ENCODE peak calls at places on chromosomes 7 and 10, in seven cellular contexts. O is sigmoid colon, L is IMR-90, J is transverse colon, R is A549, U is body of pancreas, C is HepG2. D is an unnamed sample.

GRCh38 chr7:101650579-101651081 is 21.5 kb upstream of the MYL10 start:
- DNase-seq in J (no peak), L (no peak), C (no peak), O (no peak), R (no peak), U (no peak), D (peak; percentile 50)

GRCh38 chr7:138358850-138359341 is 101.2 kb upstream of the TRIM24 start:
- DNase-seq in L (no peak), O (no peak), C (no peak), R (no peak), J (no peak), U (no peak), D (no peak)

GRCh38 chr10:107701947-107702346 is 537.4 kb upstream of the SORCS1 start:
- DNase-seq in J (no peak), R (no peak), C (no peak), L (peak; percentile 7), O (no peak), U (no peak), D (no peak)

GRCh38 chr10:64484931-64485330 is 963.7 kb downstream of the REEP3 start:
- DNase-seq in C (no peak), R (no peak), J (no peak), O (no peak), U (no peak), L (no peak), D (no peak)

GRCh38 chr7:147759327-147759943 is 831.1 kb upstream of the C7orf33 start:
- DNase-seq in U (no peak), L (no peak), C (no peak), J (no peak), R (no peak), O (no peak), D (no peak)

GRCh38 chr7:55020481-55020871 is 1.7 kb downstream of the EGFR start:
- DNase-seq in O (peak; percentile 93), U (peak; percentile 76), L (peak; percentile 60), J (peak; percentile 59), R (peak; percentile 42), C (no peak), D (no peak)

GRCh38 chr10:95693331-95693667 is 428 bp downstream of the TCTN3 start:
- DNase-seq in C (no peak), U (no peak), J (no peak), R (no peak), L (peak; percentile 2), O (no peak), D (peak; percentile 8)

GRCh38 chr7:106775552-106775936 is 89.5 kb upstream of the PIK3CG start:
- DNase-seq in J (no peak), U (no peak), L (peak; percentile 86), R (peak; percentile 47), O (no peak), C (no peak), D (no peak)

GRCh38 chr7:756231-756927 is 29.3 kb upstream of the PRKAR1B start:
- DNase-seq in C (no peak), O (peak; percentile 38), U (no peak), L (no peak), J (no peak), R (no peak), D (no peak)

GRCh38 chr7:157404845-157405481 is 68.2 kb downstream of the DNAJB6 start:
- DNase-seq in C (no peak), R (peak; percentile 71), L (peak; percentile 94), O (peak; percentile 42), U (no peak), J (no peak), D (peak; percentile 85)
- TF ChIP-seq POLR2A in C (no peak), R (no peak), L (no peak), O (no peak), U (no peak), J (no peak), D (no peak)

DNA sequence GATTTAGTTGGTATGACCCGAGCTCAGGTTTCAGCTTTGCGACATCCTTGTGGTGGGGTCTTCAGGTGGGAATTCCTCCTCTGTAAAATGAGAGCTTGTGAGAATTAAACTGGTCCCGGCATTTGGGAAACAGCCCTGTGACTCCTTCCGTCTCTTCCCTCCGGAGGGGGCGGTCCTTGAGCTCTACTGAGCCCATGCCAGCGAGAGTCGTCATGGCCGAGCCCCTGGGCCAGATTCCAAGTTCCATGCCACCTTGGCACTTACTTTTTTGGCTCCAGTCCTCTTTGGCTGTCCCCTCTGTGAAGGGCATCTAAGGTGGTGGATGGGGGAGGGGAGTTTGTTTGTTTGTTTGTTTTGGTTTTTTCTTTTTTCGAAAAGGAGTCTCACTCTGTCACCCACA is 47.6 kb downstream of the GTF2IRD1 start:
- DNase-seq in J (peak; percentile 69), C (no peak), U (peak; percentile 96), L (no peak), O (peak; percentile 87), R (no peak), D (no peak)
- TF ChIP-seq POLR2A in J (no peak), C (no peak), U (peak; percentile 29), L (no peak), O (no peak), R (no peak), D (no peak)

GRCh38 chr7:5695709-5696345 is 85.6 kb downstream of the RNF216 start:
- DNase-seq in L (peak; percentile 84), O (peak; percentile 91), R (no peak), U (peak; percentile 62), J (peak; percentile 28), C (no peak), D (no peak)

GRCh38 chr7:5694221-5694754 is 87.2 kb downstream of the RNF216 start:
- DNase-seq in J (no peak), L (peak; percentile 97), C (no peak), R (no peak), U (no peak), O (peak; percentile 88), D (peak; percentile 45)

GRCh38 chr7:5696346-5697100 is 84.9 kb downstream of the RNF216 start:
- DNase-seq in J (no peak), C (no peak), L (no peak), R (no peak), O (peak; percentile 82), U (peak; percentile 30), D (no peak)

GRCh38 chr7:5693529-5693928 is 87.9 kb downstream of the RNF216 start:
- DNase-seq in C (peak; percentile 16), L (peak; percentile 76), J (no peak), U (no peak), R (no peak), O (peak; percentile 82), D (no peak)

GRCh38 chr7:5695037-5695708 is 86.3 kb downstream of the RNF216 start:
- DNase-seq in U (no peak), R (no peak), O (peak; percentile 90), C (no peak), L (peak; percentile 89), J (peak; percentile 53), D (no peak)
- TF ChIP-seq POLR2A in U (no peak), R (no peak), O (peak; percentile 89), C (no peak), L (peak; percentile 85), J (peak; percentile 65), D (no peak)

DNA sequence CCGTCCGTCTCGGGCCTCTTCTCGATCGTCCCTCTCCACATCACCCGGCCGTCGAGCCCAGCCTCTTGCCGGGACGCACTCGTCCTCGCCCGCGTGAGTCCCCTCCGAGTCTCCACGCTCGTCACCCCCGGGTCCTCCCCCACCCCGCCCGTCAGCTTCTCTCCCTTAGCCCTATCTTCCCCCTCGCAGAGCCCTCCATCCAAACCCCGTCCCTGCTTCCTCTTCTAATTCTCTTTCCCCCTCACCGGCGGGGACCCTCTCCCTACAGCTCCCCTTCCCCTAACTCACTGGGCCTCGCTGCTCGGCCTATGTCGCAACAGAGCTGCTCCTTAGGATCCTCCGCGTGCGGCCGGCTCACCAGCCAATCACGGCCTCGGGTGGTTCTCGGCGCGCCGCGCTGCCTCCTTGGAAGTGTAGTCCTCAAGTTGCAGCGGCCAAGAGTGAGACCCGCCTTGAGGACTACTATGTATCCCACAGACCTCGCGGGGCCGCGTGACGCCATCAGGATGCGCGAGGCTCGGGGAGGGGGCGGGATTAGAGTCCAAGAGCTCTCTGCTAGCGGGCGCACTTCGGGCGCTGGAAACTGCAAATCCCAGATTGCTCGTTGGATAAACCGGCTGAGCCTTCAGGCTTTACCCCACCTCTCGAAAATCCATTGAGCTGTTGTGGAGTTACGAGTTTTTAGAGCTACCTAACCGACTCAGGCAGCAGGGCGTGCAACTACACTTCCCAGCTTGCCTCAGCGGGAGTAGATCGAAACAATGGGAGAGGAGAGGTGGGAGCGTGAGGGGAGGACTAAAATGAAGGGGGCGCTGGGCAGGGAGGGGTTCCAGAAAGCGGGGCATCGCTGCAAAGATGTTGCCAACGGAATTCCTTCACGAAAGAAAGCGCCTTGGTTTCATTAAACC is at the start of gene ABCF2:
- DNase-seq in U (peak; percentile 99), C (peak; percentile 96), O (peak; percentile 100), J (peak; percentile 99), L (peak; percentile 99), R (peak; percentile 99), D (peak; percentile 98)
- TF ChIP-seq POLR2A in U (peak; percentile 75), C (peak; percentile 72), O (peak; percentile 26), J (peak; percentile 74), L (peak; percentile 77), R (peak; percentile 66), D (peak; percentile 71)

GRCh38 chr10:26437637-26438461 is at the start of gene APBB1IP:
- DNase-seq in L (no peak), J (peak; percentile 72), U (peak; percentile 30), R (no peak), O (peak; percentile 88), C (no peak), D (no peak)
- TF ChIP-seq POLR2A in L (no peak), J (peak; percentile 36), U (no peak), R (no peak), O (no peak), C (no peak), D (no peak)

GRCh38 chr7:44799939-44800338 is 3.5 kb downstream of the PPIA start:
- DNase-seq in U (no peak), O (no peak), L (no peak), C (no peak), R (no peak), J (no peak), D (no peak)

GRCh38 chr7:44798649-44799275 is 2.3 kb downstream of the PPIA start:
- DNase-seq in J (no peak), O (no peak), R (no peak), C (no peak), U (no peak), L (no peak), D (no peak)

GRCh38 chr7:44796034-44796503 is 412 bp upstream of the PPIA start:
- DNase-seq in C (peak; percentile 53), L (peak; percentile 36), R (peak; percentile 64), J (no peak), U (peak; percentile 55), O (no peak), D (peak; percentile 85)

GRCh38 chr7:44796504-44797328 is at the start of gene PPIA:
- DNase-seq in C (peak; percentile 95), U (peak; percentile 99), L (peak; percentile 98), R (peak; percentile 98), O (peak; percentile 99), J (peak; percentile 99), D (peak; percentile 100)

GRCh38 chr7:44797329-44798258 is 1.1 kb downstream of the PPIA start:
- DNase-seq in O (peak; percentile 95), J (peak; percentile 93), U (peak; percentile 87), L (peak; percentile 84), R (peak; percentile 81), C (peak; percentile 79), D (peak; percentile 86)
- TF ChIP-seq POLR2A in O (peak; percentile 10), J (peak; percentile 37), U (no peak), L (peak; percentile 77), R (peak; percentile 26), C (peak; percentile 15), D (peak; percentile 55)

D was measured in H54.